ENCODE peak calls at places on chromosomes 6 and 20, in eight cellular contexts. Q, X, S, D, K, O, N and J are unnamed samples.

GRCh38 chr20:2817341-2817726 is 1.2 kb downstream of the TMEM239 start:
- DNase-seq in X (no peak), N (no peak), D (no peak), K (no peak), Q (no peak), O (no peak), S (no peak), J (no peak)

GRCh38 chr6:2988426-2989331 is 11.0 kb upstream of the NQO2 start:
- DNase-seq in N (peak), K (peak), S (peak), D (peak), Q (peak), O (peak), X (peak), J (peak)

GRCh38 chr6:123434186-123434585 is 202.6 kb downstream of the TRDN start:
- DNase-seq in X (no peak), S (no peak), N (no peak), K (no peak), O (no peak), Q (no peak), D (no peak), J (no peak)

GRCh38 chr6:1363729-1364572 is 25.4 kb upstream of the FOXF2 start:
- DNase-seq in X (peak), N (peak), D (no peak), S (no peak), O (no peak), Q (no peak), K (peak), J (no peak)

GRCh38 chr6:123953920-123954319 is 150.3 kb downstream of the NKAIN2 start:
- DNase-seq in N (no peak), S (no peak), D (no peak), K (no peak), Q (no peak), X (no peak), O (no peak), J (peak)

GRCh38 chr6:14638932-14639875 is 521.6 kb downstream of the CD83 start:
- DNase-seq in N (peak), O (peak), K (peak), X (peak), S (no peak), Q (peak), D (peak), J (no peak)

GRCh38 chr6:150528648-150529285 is 70.9 kb upstream of the PLEKHG1 start:
- DNase-seq in Q (peak), X (peak), O (peak), S (no peak), D (no peak), N (peak), K (no peak), J (peak)

GRCh38 chr6:159788757-159789376 is 535 bp downstream of the TCP1 start:
- DNase-seq in D (peak), K (peak), S (peak), N (peak), O (peak), X (peak), Q (no peak), J (peak)

GRCh38 chr6:36160147-36160760 is 29.9 kb downstream of the MAPK13 start:
- DNase-seq in O (no peak), N (peak), S (no peak), K (no peak), Q (no peak), X (peak), D (no peak), J (no peak)

GRCh38 chr6:111566222-111566717 is 39.4 kb downstream of the TRAF3IP2 start:
- DNase-seq in S (no peak), O (no peak), N (no peak), X (peak), D (peak), Q (no peak), K (no peak), J (no peak)

GRCh38 chr20:44659931-44660330 is 8.4 kb upstream of the ADA start:
- DNase-seq in K (no peak), Q (no peak), D (no peak), O (no peak), X (no peak), S (no peak), N (no peak), J (peak)
- H3K4me2 ChIP-seq in K (no peak), Q (no peak), D (no peak), O (no peak), X (no peak), S (no peak), N (no peak), J (no peak)

GRCh38 chr6:41372526-41373366 is 37.3 kb downstream of the NCR2 start:
- DNase-seq in K (no peak), S (no peak), X (no peak), N (peak), Q (no peak), O (no peak), D (no peak), J (no peak)

GRCh38 chr6:41371992-41372525 is 36.7 kb downstream of the NCR2 start:
- DNase-seq in Q (no peak), S (no peak), O (peak), D (no peak), K (no peak), N (peak), X (no peak), J (no peak)

GRCh38 chr6:41370488-41371111 is 35.2 kb downstream of the NCR2 start:
- DNase-seq in O (no peak), X (no peak), S (no peak), D (no peak), Q (no peak), N (no peak), K (peak), J (peak)

GRCh38 chr6:41373367-41373918 is 38.0 kb downstream of the NCR2 start:
- DNase-seq in X (no peak), Q (no peak), S (no peak), D (no peak), N (no peak), K (no peak), O (no peak), J (no peak)

DNA sequence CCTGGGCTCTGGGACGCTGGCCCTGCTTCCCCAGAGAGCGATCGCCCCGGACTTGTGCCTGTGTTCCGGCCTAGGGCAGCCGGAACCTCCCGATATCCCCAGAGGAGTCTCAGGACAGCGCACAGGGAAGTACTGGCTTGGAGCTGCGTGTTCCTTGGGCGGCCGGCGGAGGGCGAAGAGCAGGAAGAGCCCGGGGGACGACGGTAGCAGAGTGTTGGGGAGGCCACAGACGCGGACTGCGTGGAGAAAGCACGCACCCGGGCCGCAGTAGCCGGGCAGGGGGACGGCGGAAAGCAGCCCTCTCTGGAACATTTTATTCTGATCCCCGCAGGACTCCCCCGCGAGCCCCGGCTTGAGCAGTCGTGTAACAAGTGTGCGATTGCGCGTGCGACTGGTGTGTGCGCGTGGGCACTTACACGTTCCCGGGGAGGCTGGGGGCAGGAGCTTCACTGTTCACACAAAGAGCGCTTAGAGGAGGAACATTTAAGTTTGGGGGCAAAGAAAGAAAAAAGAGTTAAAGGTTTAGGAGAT is 36.1 kb downstream of the NCR2 start:
- DNase-seq in K (no peak), D (no peak), X (peak), Q (peak), N (peak), S (no peak), O (peak), J (no peak)
- H3K4me2 ChIP-seq in K (no peak), D (no peak), X (no peak), Q (peak), N (no peak), S (no peak), O (peak), J (peak)

GRCh38 chr6:137641474-137642077 is 147.4 kb upstream of the OLIG3 start:
- DNase-seq in N (peak), K (peak), D (peak), O (peak), X (peak), S (peak), Q (peak), J (peak)
- H3K4me2 ChIP-seq in N (no peak), K (no peak), D (no peak), O (no peak), X (no peak), S (no peak), Q (no peak), J (no peak)

GRCh38 chr6:7159790-7160525 is 52.2 kb downstream of the RREB1 start:
- DNase-seq in Q (no peak), N (no peak), D (no peak), X (no peak), O (no peak), K (no peak), S (no peak), J (no peak)
- H3K4me2 ChIP-seq in Q (no peak), N (no peak), D (no peak), X (no peak), O (no peak), K (no peak), S (no peak), J (no peak)